ENCODE peak calls at places on chromosomes 11 and 22, in five cellular contexts. S is HT-29; Z is Ammon's horn; P is body of pancreas; J is CD4-positive, alpha-beta T cell. T is an unnamed sample.

GRCh38 chr22:36368359-36368983 is 19.3 kb downstream of the MYH9 start:
- DNase-seq in S (peak; percentile 54), Z (no peak), P (no peak), J (no peak), T (no peak)

GRCh38 chr11:96309643-96310017 is 33.4 kb downstream of the MAML2 start:
- DNase-seq in S (no peak), J (no peak), P (no peak), Z (no peak), T (no peak)

GRCh38 chr22:33803371-33803770 is 116.9 kb downstream of the LARGE1 start:
- DNase-seq in J (no peak), P (no peak), Z (no peak), S (no peak), T (no peak)

GRCh38 chr11:103596323-103596722 is 440.1 kb upstream of the DDI1 start:
- DNase-seq in Z (no peak), S (no peak), J (no peak), P (no peak), T (no peak)

GRCh38 chr11:61133145-61133544 is 28.1 kb downstream of the VPS37C start:
- DNase-seq in S (no peak), Z (no peak), J (no peak), P (no peak), T (no peak)

GRCh38 chr11:13337986-13338436 is 60.4 kb downstream of the BMAL1 start:
- DNase-seq in Z (no peak), S (peak; percentile 55), J (no peak), P (no peak), T (no peak)

GRCh38 chr22:21712751-21713427 is 22.7 kb downstream of the YPEL1 start:
- DNase-seq in Z (peak; percentile 93), J (peak; percentile 49), P (peak; percentile 78), S (peak; percentile 70), T (peak; percentile 43)

GRCh38 chr22:26689553-26690301 is 32.3 kb downstream of the MIAT start:
- DNase-seq in P (no peak), J (no peak), S (no peak), Z (no peak), T (no peak)

GRCh38 chr11:34356918-34357645 is 728 bp downstream of the ABTB2 start:
- DNase-seq in S (peak; percentile 79), J (peak; percentile 37), P (peak; percentile 75), Z (peak; percentile 53), T (peak; percentile 48)

GRCh38 chr11:2665747-2666710 is 33.8 kb downstream of the KCNQ1OT1 start:
- DNase-seq in Z (no peak), J (no peak), P (no peak), S (no peak), T (no peak)

GRCh38 chr11:65355776-65356393 is 1.3 kb downstream of the TIGD3 start:
- DNase-seq in P (peak; percentile 48), S (no peak), J (no peak), Z (no peak), T (no peak)

GRCh38 chr11:86183694-86184093 is 60.9 kb upstream of the EED start:
- DNase-seq in Z (no peak), P (no peak), S (peak; percentile 52), J (no peak), T (no peak)

GRCh38 chr11:134333312-134333711 is 1.5 kb downstream of the GLB1L2 start:
- DNase-seq in Z (no peak), P (no peak), J (no peak), S (no peak), T (no peak)

GRCh38 chr22:45994516-45995404 is 17.8 kb upstream of the WNT7B start:
- DNase-seq in Z (peak; percentile 83), S (peak; percentile 75), J (peak; percentile 77), P (peak; percentile 85), T (peak; percentile 82)

GRCh38 chr22:19011075-19011474 is 75.0 kb upstream of the PRODH start:
- DNase-seq in Z (no peak), P (no peak), S (no peak), J (no peak), T (no peak)

GRCh38 chr11:29017941-29018340 is 909.8 kb downstream of the METTL15 start:
- DNase-seq in J (no peak), Z (no peak), S (no peak), P (no peak), T (no peak)

GRCh38 chr11:80473562-80473961 is 1032.7 kb upstream of the TENM4 start:
- DNase-seq in J (no peak), Z (no peak), S (no peak), P (no peak), T (no peak)

GRCh38 chr11:1235615-1236315 is 12.9 kb downstream of the MUC5B start:
- DNase-seq in P (peak; percentile 3), J (no peak), S (no peak), Z (no peak), T (no peak)

GRCh38 chr11:78595431-78596130 is 20.9 kb upstream of the NARS2 start:
- DNase-seq in Z (no peak), P (no peak), S (no peak), J (no peak), T (no peak)

GRCh38 chr22:26364066-26365015 is 64.7 kb upstream of the ASPHD2 start:
- DNase-seq in P (peak; percentile 77), Z (peak; percentile 84), J (peak; percentile 26), S (peak; percentile 66), T (peak; percentile 41)

GRCh38 chr22:43014062-43014875 is 680 bp downstream of the PACSIN2 start:
- DNase-seq in Z (peak; percentile 42), S (peak; percentile 25), J (peak; percentile 12), P (peak; percentile 63), T (peak; percentile 30)

GRCh38 chr22:40597541-40598453 is 38.7 kb downstream of the MRTFA start:
- DNase-seq in Z (peak; percentile 31), S (no peak), P (peak; percentile 35), J (no peak), T (no peak)

GRCh38 chr11:20031155-20032001 is 128.9 kb downstream of the DBX1 start:
- DNase-seq in S (peak; percentile 19), P (no peak), Z (no peak), J (no peak), T (no peak)

GRCh38 chr22:32378703-32379272 is 21.1 kb downstream of the RFPL3 start:
- DNase-seq in Z (peak; percentile 59), S (peak; percentile 45), J (no peak), P (peak; percentile 14), T (no peak)

GRCh38 chr11:86548278-86548917 is 124.0 kb downstream of the ME3 start:
- DNase-seq in Z (peak; percentile 30), J (no peak), S (no peak), P (no peak), T (no peak)

GRCh38 chr11:30285416-30286121 is 37.3 kb upstream of the ARL14EP start:
- DNase-seq in S (no peak), J (no peak), Z (no peak), P (no peak), T (no peak)

GRCh38 chr11:73308003-73308962 is at the start of gene ARHGEF17:
- DNase-seq in S (peak; percentile 39), P (peak; percentile 71), Z (peak; percentile 63), J (no peak), T (no peak)

GRCh38 chr22:47625013-47625385 is 862.5 kb downstream of the TBC1D22A start:
- DNase-seq in S (no peak), Z (no peak), J (no peak), P (no peak), T (no peak)

GRCh38 chr22:24555160-24555495 is 190 bp upstream of the GUCD1 start:
- DNase-seq in P (peak; percentile 100), Z (peak; percentile 99), S (peak; percentile 96), J (peak; percentile 100), T (peak; percentile 95)

T was measured in memory B cell.